ENCODE peak calls at places on chromosomes 5 and 9, in seven cellular contexts. E is brain microvascular endothelial cell, P is breast epithelium, V is body of pancreas, X is HL-60, U is RWPE1, T is A549. B is an unnamed sample.

GRCh38 chr5:178895615-178896571 is at the start of gene ZFP2:
- DNase-seq in E (peak), P (no peak), V (peak), X (no peak), U (peak), T (peak), B (peak)

GRCh38 chr5:137498301-137498735 is 808 bp downstream of the SPOCK1 start:
- DNase-seq in E (no peak), P (no peak), V (no peak), X (no peak), U (no peak), T (peak), B (no peak)

GRCh38 chr5:55036477-55036876 is 12.4 kb downstream of the GZMK start:
- DNase-seq in E (no peak), P (no peak), V (no peak), X (no peak), U (no peak), T (no peak), B (no peak)

GRCh38 chr9:38091310-38092199 is 22.5 kb upstream of the SHB start:
- DNase-seq in E (no peak), P (no peak), V (no peak), X (peak), U (no peak), T (no peak), B (no peak)

GRCh38 chr5:126851441-126852103 is 74.6 kb downstream of the LMNB1 start:
- DNase-seq in E (no peak), P (no peak), V (no peak), X (no peak), U (no peak), T (no peak), B (no peak)

GRCh38 chr5:96868603-96869371 is 7.5 kb upstream of the ERAP2 start:
- DNase-seq in E (peak), P (no peak), V (peak), X (peak), U (peak), T (peak), B (peak)

GRCh38 chr9:131432597-131433301 is 38.9 kb downstream of the PRRC2B start:
- DNase-seq in E (peak), P (no peak), V (no peak), X (no peak), U (no peak), T (no peak), B (no peak)

GRCh38 chr9:75891277-75892167 is 1.0 kb downstream of the PCSK5 start:
- DNase-seq in E (peak), P (no peak), V (peak), X (no peak), U (no peak), T (peak), B (peak)

GRCh38 chr5:115317750-115318149 is 21.3 kb upstream of the CCDC112 start:
- DNase-seq in E (no peak), P (no peak), V (no peak), X (no peak), U (no peak), T (no peak), B (no peak)

GRCh38 chr9:73714294-73714693 is 562.6 kb downstream of the ANXA1 start:
- DNase-seq in E (no peak), P (no peak), V (no peak), X (no peak), U (peak), T (no peak), B (no peak)

GRCh38 chr5:87733918-87734317 is 321.2 kb upstream of the CCNH start:
- DNase-seq in E (no peak), P (no peak), V (no peak), X (no peak), U (no peak), T (no peak), B (no peak)

GRCh38 chr9:87206064-87206661 is 258.9 kb upstream of the GAS1 start:
- DNase-seq in E (peak), P (no peak), V (no peak), X (no peak), U (peak), T (no peak), B (no peak)

GRCh38 chr5:164002653-164003052 is 497.2 kb downstream of the MAT2B start:
- DNase-seq in E (no peak), P (no peak), V (no peak), X (no peak), U (peak), T (no peak), B (no peak)

GRCh38 chr9:124762633-124763032 is 8.5 kb downstream of the NR6A1 start:
- DNase-seq in E (no peak), P (no peak), V (no peak), X (no peak), U (no peak), T (no peak), B (no peak)

GRCh38 chr9:110520120-110520701 is 59.3 kb downstream of the SVEP1 start:
- DNase-seq in E (no peak), P (no peak), V (no peak), X (no peak), U (no peak), T (no peak), B (no peak)

GRCh38 chr9:33192493-33193245 is 25.5 kb upstream of the B4GALT1 start:
- DNase-seq in E (no peak), P (no peak), V (no peak), X (no peak), U (no peak), T (no peak), B (no peak)

GRCh38 chr9:18658764-18659705 is 185.1 kb downstream of the ADAMTSL1 start:
- DNase-seq in E (no peak), P (no peak), V (no peak), X (no peak), U (peak), T (no peak), B (no peak)

GRCh38 chr9:121979736-121980135 is 113.4 kb downstream of the TTLL11 start:
- DNase-seq in E (no peak), P (no peak), V (no peak), X (no peak), U (no peak), T (no peak), B (no peak)

GRCh38 chr9:93902780-93903655 is 52.1 kb downstream of the BARX1 start:
- DNase-seq in E (no peak), P (no peak), V (no peak), X (no peak), U (no peak), T (no peak), B (no peak)

GRCh38 chr5:15260347-15261278 is 239.4 kb upstream of the FBXL7 start:
- DNase-seq in E (no peak), P (no peak), V (no peak), X (no peak), U (no peak), T (no peak), B (no peak)

GRCh38 chr9:128169492-128169891 is 9.4 kb downstream of the BBLN start:
- DNase-seq in E (no peak), P (no peak), V (no peak), X (no peak), U (no peak), T (no peak), B (no peak)

GRCh38 chr9:136255166-136255538 is 9.5 kb upstream of the QSOX2 start:
- DNase-seq in E (peak), P (no peak), V (no peak), X (no peak), U (peak), T (no peak), B (no peak)

GRCh38 chr9:134058716-134059115 is 9.1 kb downstream of the BRD3 start:
- DNase-seq in E (no peak), P (no peak), V (no peak), X (no peak), U (peak), T (no peak), B (no peak)

GRCh38 chr9:114824130-114824529 is 18.3 kb upstream of the TNFSF15 start:
- DNase-seq in E (peak), P (no peak), V (no peak), X (no peak), U (no peak), T (no peak), B (no peak)

GRCh38 chr5:373710-374602 is 52.4 kb downstream of the AHRR start:
- DNase-seq in E (no peak), P (peak), V (peak), X (peak), U (peak), T (peak), B (no peak)

GRCh38 chr9:129040113-129040643 is 3.8 kb downstream of the MIGA2 start:
- DNase-seq in E (no peak), P (no peak), V (no peak), X (no peak), U (no peak), T (no peak), B (no peak)

GRCh38 chr9:80605129-80605528 is 1033.4 kb downstream of the TLE4 start:
- DNase-seq in E (no peak), P (no peak), V (no peak), X (no peak), U (peak), T (peak), B (no peak)

GRCh38 chr5:1429501-1429900 is 15.7 kb downstream of the SLC6A3 start:
- DNase-seq in E (no peak), P (no peak), V (no peak), X (no peak), U (no peak), T (no peak), B (no peak)

GRCh38 chr9:136492978-136493522 is 10.2 kb upstream of the SEC16A start:
- DNase-seq in E (no peak), P (no peak), V (no peak), X (no peak), U (no peak), T (no peak), B (no peak)

GRCh38 chr5:180602481-180603075 is 11.3 kb upstream of the SCGB3A1 start:
- DNase-seq in E (no peak), P (no peak), V (no peak), X (no peak), U (no peak), T (no peak), B (no peak)

GRCh38 chr9:106324596-106325280 is 538.2 kb upstream of the ZNF462 start:
- DNase-seq in E (no peak), P (no peak), V (no peak), X (no peak), U (no peak), T (no peak), B (no peak)

GRCh38 chr5:73816656-73817420 is 190.8 kb downstream of the ARHGEF28 start:
- DNase-seq in E (peak), P (no peak), V (no peak), X (no peak), U (no peak), T (no peak), B (no peak)

GRCh38 chr5:128356011-128356410 is 182.0 kb downstream of the FBN2 start:
- DNase-seq in E (no peak), P (no peak), V (no peak), X (no peak), U (peak), T (no peak), B (no peak)

GRCh38 chr5:173487296-173487695 is 129.2 kb downstream of the BOD1 start:
- DNase-seq in E (no peak), P (no peak), V (no peak), X (no peak), U (no peak), T (no peak), B (no peak)

GRCh38 chr5:132005591-132005990 is 5.9 kb downstream of the ACSL6 start:
- DNase-seq in E (no peak), P (no peak), V (no peak), X (no peak), U (no peak), T (no peak), B (no peak)
- H3K27ac ChIP-seq in E (no peak), P (no peak), V (no peak), X (no peak), U (no peak), T (no peak), B (no peak)

DNA sequence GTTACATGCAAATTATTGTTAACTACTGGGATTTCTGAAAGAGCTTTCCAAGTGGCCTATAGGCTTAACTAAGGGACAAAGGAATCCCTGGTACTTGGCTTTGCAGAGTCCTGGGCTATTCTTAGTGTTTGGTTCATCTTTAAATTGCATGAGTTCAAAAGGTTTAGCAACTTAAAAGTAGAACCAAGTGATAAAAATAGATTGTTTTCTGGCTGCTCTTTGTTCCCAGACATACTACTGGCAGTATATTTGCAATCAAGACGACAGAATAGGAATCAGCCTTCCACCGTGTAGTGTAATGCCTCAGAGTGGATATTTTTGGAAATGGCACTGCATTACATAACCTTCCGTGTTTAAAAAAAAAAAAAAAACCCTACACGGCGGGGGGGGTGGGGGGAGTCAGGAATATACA is 1.0 kb downstream of the NREP start:
- DNase-seq in E (no peak), P (no peak), V (no peak), X (no peak), U (peak), T (no peak), B (no peak)
- H3K27ac ChIP-seq in E (peak), P (no peak), V (no peak), X (peak), U (no peak), T (no peak), B (no peak)

GRCh38 chr5:88879724-88880123 is 3.3 kb downstream of the MEF2C start:
- DNase-seq in E (peak), P (no peak), V (no peak), X (no peak), U (no peak), T (no peak), B (no peak)

GRCh38 chr5:88877826-88878225 is 5.2 kb downstream of the MEF2C start:
- DNase-seq in E (peak), P (no peak), V (no peak), X (no peak), U (no peak), T (no peak), B (no peak)

GRCh38 chr5:88876714-88877113 is 6.3 kb downstream of the MEF2C start:
- DNase-seq in E (no peak), P (no peak), V (no peak), X (no peak), U (no peak), T (no peak), B (no peak)

GRCh38 chr5:88880196-88880595 is 2.8 kb downstream of the MEF2C start:
- DNase-seq in E (no peak), P (no peak), V (no peak), X (no peak), U (no peak), T (no peak), B (no peak)

GRCh38 chr5:88878976-88879375 is 4.0 kb downstream of the MEF2C start:
- DNase-seq in E (no peak), P (no peak), V (no peak), X (no peak), U (no peak), T (no peak), B (no peak)
- H3K27ac ChIP-seq in E (peak), P (no peak), V (no peak), X (no peak), U (no peak), T (no peak), B (no peak)

DNA sequence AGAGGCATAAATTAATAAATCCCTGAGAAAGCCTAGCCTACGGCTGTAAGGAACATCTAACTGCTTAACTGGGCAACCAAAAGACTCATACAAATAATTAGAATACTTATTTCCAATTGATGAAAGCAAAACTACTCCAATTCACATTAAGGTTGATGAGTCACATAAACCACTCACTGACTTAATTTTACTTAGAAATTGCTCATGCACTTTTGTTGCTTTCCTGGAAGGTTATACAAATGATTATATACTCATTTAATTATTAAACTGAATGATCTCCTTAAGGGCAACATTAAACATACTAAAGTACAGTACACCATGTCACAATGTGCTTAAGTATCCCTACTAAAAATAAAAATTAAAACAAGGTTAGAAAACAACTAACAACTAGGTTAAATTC is 101.8 kb downstream of the NFIB start:
- DNase-seq in E (no peak), P (no peak), V (no peak), X (no peak), U (peak), T (no peak), B (peak)
- H3K27ac ChIP-seq in E (no peak), P (peak), V (peak), X (no peak), U (no peak), T (peak), B (no peak)

GRCh38 chr9:14480561-14480960 is 166.6 kb upstream of the NFIB start:
- DNase-seq in E (no peak), P (no peak), V (no peak), X (no peak), U (no peak), T (no peak), B (no peak)

GRCh38 chr9:14482856-14483255 is 168.9 kb upstream of the NFIB start:
- DNase-seq in E (no peak), P (no peak), V (no peak), X (no peak), U (no peak), T (no peak), B (no peak)

GRCh38 chr9:14478175-14479165 is 164.5 kb upstream of the NFIB start:
- DNase-seq in E (no peak), P (no peak), V (no peak), X (no peak), U (no peak), T (no peak), B (no peak)

GRCh38 chr9:14479187-14479586 is 165.2 kb upstream of the NFIB start:
- DNase-seq in E (no peak), P (no peak), V (no peak), X (no peak), U (no peak), T (no peak), B (no peak)
- H3K27ac ChIP-seq in E (no peak), P (no peak), V (no peak), X (no peak), U (no peak), T (no peak), B (no peak)

DNA sequence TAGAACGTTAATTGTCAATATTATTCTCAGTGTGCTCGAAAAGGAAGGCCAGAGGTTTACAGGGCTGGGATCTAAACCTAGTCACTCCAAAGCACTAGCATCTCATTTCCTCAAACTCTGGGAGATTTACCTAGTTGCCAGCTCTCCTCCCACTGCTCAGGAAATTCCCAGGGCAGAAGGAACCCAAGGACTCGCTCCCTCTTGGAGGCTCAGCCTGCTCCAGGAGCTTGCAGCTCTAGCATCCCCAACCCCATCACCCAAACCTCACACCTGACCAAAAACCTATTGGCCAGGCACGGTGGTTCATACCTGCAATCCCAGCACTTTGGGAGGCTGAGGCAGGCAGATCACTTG is 26.0 kb downstream of the SERINC5 start:
- DNase-seq in E (no peak), P (no peak), V (no peak), X (no peak), U (no peak), T (no peak), B (no peak)
- H3K27ac ChIP-seq in E (no peak), P (peak), V (peak), X (no peak), U (no peak), T (peak), B (no peak)

GRCh38 chr5:141773779-141774531 is 91.9 kb upstream of the ARAP3 start:
- DNase-seq in E (no peak), P (no peak), V (no peak), X (no peak), U (no peak), T (no peak), B (no peak)

GRCh38 chr5:141772281-141772680 is 90.3 kb upstream of the ARAP3 start:
- DNase-seq in E (no peak), P (no peak), V (no peak), X (no peak), U (no peak), T (no peak), B (no peak)

GRCh38 chr5:141767671-141768070 is 85.6 kb upstream of the ARAP3 start:
- DNase-seq in E (no peak), P (no peak), V (no peak), X (no peak), U (no peak), T (no peak), B (no peak)

GRCh38 chr5:141771562-141771961 is 89.5 kb upstream of the ARAP3 start:
- DNase-seq in E (no peak), P (no peak), V (no peak), X (no peak), U (no peak), T (no peak), B (no peak)

GRCh38 chr5:141771031-141771430 is 89.0 kb upstream of the ARAP3 start:
- DNase-seq in E (no peak), P (no peak), V (no peak), X (no peak), U (no peak), T (no peak), B (no peak)
- H3K27ac ChIP-seq in E (no peak), P (no peak), V (no peak), X (no peak), U (no peak), T (no peak), B (no peak)

DNA sequence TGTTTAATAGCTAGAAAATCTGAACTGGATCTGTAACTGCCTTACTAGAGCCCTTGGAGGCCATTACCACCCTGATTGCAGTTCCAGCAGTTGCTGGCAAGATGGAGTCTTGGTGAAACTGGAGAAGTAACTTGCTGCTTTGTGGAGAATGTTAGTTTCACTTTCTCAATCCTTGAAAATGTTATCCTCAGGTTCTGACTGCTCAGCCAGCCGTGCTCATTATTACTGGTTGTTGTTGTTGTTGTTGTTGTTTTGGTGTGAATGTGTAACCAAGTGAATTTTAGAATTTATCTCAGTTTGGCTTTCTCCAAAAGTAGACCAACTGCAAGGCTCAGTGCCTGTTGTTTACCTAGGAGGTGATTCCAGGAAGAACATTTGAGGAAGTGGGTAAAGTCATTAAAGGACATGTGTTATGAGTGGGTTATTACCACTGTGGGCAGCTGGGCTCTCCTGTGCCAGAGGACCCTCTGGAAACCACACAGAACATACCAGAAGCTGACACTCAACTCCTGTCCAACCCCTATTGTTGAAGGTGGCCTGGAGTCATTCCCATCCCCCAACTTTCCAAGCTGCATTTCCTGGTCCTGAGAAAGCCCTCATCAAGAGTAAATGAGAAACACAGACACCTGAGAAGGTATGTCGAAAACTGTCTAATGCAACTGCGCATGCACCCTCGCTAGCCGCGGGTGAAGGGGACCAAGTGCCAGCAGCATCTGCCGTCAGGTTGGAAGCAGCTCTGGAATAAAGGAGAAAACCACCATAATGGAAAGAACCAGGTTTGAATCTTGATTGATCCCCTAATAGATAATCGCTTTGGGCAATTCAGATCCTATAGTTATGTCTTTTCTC is 111.6 kb downstream of the CMYA5 start:
- DNase-seq in E (no peak), P (no peak), V (no peak), X (no peak), U (peak), T (no peak), B (peak)
- H3K27ac ChIP-seq in E (no peak), P (no peak), V (no peak), X (no peak), U (no peak), T (no peak), B (no peak)

B was measured in small intestine.